ENCODE peak calls at places on chromosome 6, in nine cellular contexts. One of them, this sample, is unnamed.

GRCh38 chr6:51568771-51569170 is 518.6 kb downstream of the PKHD1 start:
- DNase-seq in effector memory CD4-positive, alpha-beta T cell: no peak
- DNase-seq in neuronal stem cell: no peak
- DNase-seq in omental fat pad: no peak
- DNase-seq in endodermal cell: no peak
- DNase-seq in bronchial epithelial cell: peak
- DNase-seq in NCI-H187: no peak
- DNase-seq in HTR-8/SVneo: no peak
- DNase-seq in H7: no peak
- DNase-seq in this sample: no peak

GRCh38 chr6:127992144-127992543 is 91.3 kb upstream of the THEMIS start:
- DNase-seq in effector memory CD4-positive, alpha-beta T cell: no peak
- DNase-seq in neuronal stem cell: no peak
- DNase-seq in omental fat pad: no peak
- DNase-seq in endodermal cell: no peak
- DNase-seq in bronchial epithelial cell: no peak
- DNase-seq in NCI-H187: no peak
- DNase-seq in HTR-8/SVneo: no peak
- DNase-seq in H7: no peak
- DNase-seq in this sample: no peak

GRCh38 chr6:166109608-166110007 is 58.0 kb downstream of the TBXT start:
- DNase-seq in effector memory CD4-positive, alpha-beta T cell: no peak
- DNase-seq in neuronal stem cell: no peak
- DNase-seq in omental fat pad: no peak
- DNase-seq in endodermal cell: no peak
- DNase-seq in bronchial epithelial cell: no peak
- DNase-seq in NCI-H187: no peak
- DNase-seq in HTR-8/SVneo: no peak
- DNase-seq in H7: no peak
- DNase-seq in this sample: no peak

GRCh38 chr6:100628180-100628579 is 163.5 kb upstream of the SIM1 start:
- DNase-seq in effector memory CD4-positive, alpha-beta T cell: no peak
- DNase-seq in neuronal stem cell: no peak
- DNase-seq in omental fat pad: no peak
- DNase-seq in endodermal cell: no peak
- DNase-seq in bronchial epithelial cell: no peak
- DNase-seq in NCI-H187: no peak
- DNase-seq in HTR-8/SVneo: no peak
- DNase-seq in H7: no peak
- DNase-seq in this sample: no peak

GRCh38 chr6:104281370-104281769 is 578.3 kb downstream of the HACE1 start:
- DNase-seq in effector memory CD4-positive, alpha-beta T cell: no peak
- DNase-seq in neuronal stem cell: no peak
- DNase-seq in omental fat pad: no peak
- DNase-seq in endodermal cell: peak
- DNase-seq in bronchial epithelial cell: no peak
- DNase-seq in NCI-H187: no peak
- DNase-seq in HTR-8/SVneo: no peak
- DNase-seq in H7: peak
- DNase-seq in this sample: no peak

GRCh38 chr6:34598725-34599124 is 42.6 kb upstream of the SPDEF start:
- DNase-seq in effector memory CD4-positive, alpha-beta T cell: no peak
- DNase-seq in neuronal stem cell: no peak
- DNase-seq in omental fat pad: no peak
- DNase-seq in endodermal cell: peak
- DNase-seq in bronchial epithelial cell: no peak
- DNase-seq in NCI-H187: no peak
- DNase-seq in HTR-8/SVneo: no peak
- DNase-seq in H7: no peak
- DNase-seq in this sample: no peak

GRCh38 chr6:41705996-41706835 is 29.2 kb downstream of the TFEB start:
- DNase-seq in effector memory CD4-positive, alpha-beta T cell: no peak
- DNase-seq in neuronal stem cell: peak
- DNase-seq in omental fat pad: peak
- DNase-seq in endodermal cell: peak
- DNase-seq in bronchial epithelial cell: no peak
- DNase-seq in NCI-H187: no peak
- DNase-seq in HTR-8/SVneo: peak
- DNase-seq in H7: peak
- DNase-seq in this sample: peak

GRCh38 chr6:163432300-163432699 is 17.8 kb downstream of the QKI start:
- DNase-seq in effector memory CD4-positive, alpha-beta T cell: no peak
- DNase-seq in neuronal stem cell: no peak
- DNase-seq in omental fat pad: no peak
- DNase-seq in endodermal cell: no peak
- DNase-seq in bronchial epithelial cell: no peak
- DNase-seq in NCI-H187: no peak
- DNase-seq in HTR-8/SVneo: no peak
- DNase-seq in H7: no peak
- DNase-seq in this sample: no peak

GRCh38 chr6:4381379-4381778 is 246.0 kb upstream of the ECI2 start:
- DNase-seq in effector memory CD4-positive, alpha-beta T cell: no peak
- DNase-seq in neuronal stem cell: no peak
- DNase-seq in omental fat pad: no peak
- DNase-seq in endodermal cell: no peak
- DNase-seq in bronchial epithelial cell: peak
- DNase-seq in NCI-H187: no peak
- DNase-seq in HTR-8/SVneo: no peak
- DNase-seq in H7: no peak
- DNase-seq in this sample: no peak

GRCh38 chr6:170473801-170474200 is 79.3 kb downstream of the PSMB1 start:
- DNase-seq in effector memory CD4-positive, alpha-beta T cell: no peak
- DNase-seq in neuronal stem cell: no peak
- DNase-seq in omental fat pad: no peak
- DNase-seq in endodermal cell: no peak
- DNase-seq in bronchial epithelial cell: no peak
- DNase-seq in NCI-H187: no peak
- DNase-seq in HTR-8/SVneo: no peak
- DNase-seq in H7: no peak
- DNase-seq in this sample: no peak

GRCh38 chr6:37547564-37548061 is 47.9 kb upstream of the CCDC167 start:
- DNase-seq in effector memory CD4-positive, alpha-beta T cell: no peak
- DNase-seq in neuronal stem cell: no peak
- DNase-seq in omental fat pad: no peak
- DNase-seq in endodermal cell: no peak
- DNase-seq in bronchial epithelial cell: peak
- DNase-seq in NCI-H187: no peak
- DNase-seq in HTR-8/SVneo: peak
- DNase-seq in H7: no peak
- DNase-seq in this sample: no peak

GRCh38 chr6:14661188-14661587 is 543.6 kb downstream of the CD83 start:
- DNase-seq in effector memory CD4-positive, alpha-beta T cell: peak
- DNase-seq in neuronal stem cell: no peak
- DNase-seq in omental fat pad: no peak
- DNase-seq in endodermal cell: no peak
- DNase-seq in bronchial epithelial cell: peak
- DNase-seq in NCI-H187: no peak
- DNase-seq in HTR-8/SVneo: no peak
- DNase-seq in H7: no peak
- DNase-seq in this sample: no peak

GRCh38 chr6:39887692-39888450 is 46.4 kb downstream of the MOCS1 start:
- DNase-seq in effector memory CD4-positive, alpha-beta T cell: no peak
- DNase-seq in neuronal stem cell: no peak
- DNase-seq in omental fat pad: peak
- DNase-seq in endodermal cell: peak
- DNase-seq in bronchial epithelial cell: peak
- DNase-seq in NCI-H187: no peak
- DNase-seq in HTR-8/SVneo: peak
- DNase-seq in H7: no peak
- DNase-seq in this sample: peak

GRCh38 chr6:10595731-10596664 is 74.8 kb downstream of the GCNT2 start:
- DNase-seq in effector memory CD4-positive, alpha-beta T cell: no peak
- DNase-seq in neuronal stem cell: no peak
- DNase-seq in omental fat pad: no peak
- DNase-seq in endodermal cell: peak
- DNase-seq in bronchial epithelial cell: peak
- DNase-seq in NCI-H187: no peak
- DNase-seq in HTR-8/SVneo: no peak
- DNase-seq in H7: no peak
- DNase-seq in this sample: no peak

GRCh38 chr6:53659458-53659857 is 6.1 kb downstream of the KLHL31 start:
- DNase-seq in effector memory CD4-positive, alpha-beta T cell: no peak
- DNase-seq in neuronal stem cell: no peak
- DNase-seq in omental fat pad: no peak
- DNase-seq in endodermal cell: no peak
- DNase-seq in bronchial epithelial cell: peak
- DNase-seq in NCI-H187: no peak
- DNase-seq in HTR-8/SVneo: no peak
- DNase-seq in H7: no peak
- DNase-seq in this sample: no peak

GRCh38 chr6:15077964-15078363 is 167.9 kb upstream of the JARID2 start:
- DNase-seq in effector memory CD4-positive, alpha-beta T cell: no peak
- DNase-seq in neuronal stem cell: peak
- DNase-seq in omental fat pad: no peak
- DNase-seq in endodermal cell: peak
- DNase-seq in bronchial epithelial cell: no peak
- DNase-seq in NCI-H187: no peak
- DNase-seq in HTR-8/SVneo: no peak
- DNase-seq in H7: peak
- DNase-seq in this sample: no peak

GRCh38 chr6:28105286-28105685 is 19.1 kb upstream of the ZSCAN16 start:
- DNase-seq in effector memory CD4-positive, alpha-beta T cell: no peak
- DNase-seq in neuronal stem cell: no peak
- DNase-seq in omental fat pad: no peak
- DNase-seq in endodermal cell: no peak
- DNase-seq in bronchial epithelial cell: peak
- DNase-seq in NCI-H187: no peak
- DNase-seq in HTR-8/SVneo: peak
- DNase-seq in H7: peak
- DNase-seq in this sample: peak

GRCh38 chr6:138692058-138692977 is 81.3 kb upstream of the CCDC28A start:
- DNase-seq in effector memory CD4-positive, alpha-beta T cell: no peak
- DNase-seq in neuronal stem cell: peak
- DNase-seq in omental fat pad: no peak
- DNase-seq in endodermal cell: peak
- DNase-seq in bronchial epithelial cell: no peak
- DNase-seq in NCI-H187: peak
- DNase-seq in HTR-8/SVneo: peak
- DNase-seq in H7: peak
- DNase-seq in this sample: peak

GRCh38 chr6:43782764-43783513 is 12.9 kb downstream of the VEGFA start:
- DNase-seq in effector memory CD4-positive, alpha-beta T cell: no peak
- DNase-seq in neuronal stem cell: no peak
- DNase-seq in omental fat pad: no peak
- DNase-seq in endodermal cell: no peak
- DNase-seq in bronchial epithelial cell: no peak
- DNase-seq in NCI-H187: no peak
- DNase-seq in HTR-8/SVneo: no peak
- DNase-seq in H7: no peak
- DNase-seq in this sample: no peak

GRCh38 chr6:17093692-17094091 is 8.2 kb upstream of the STMND1 start:
- DNase-seq in effector memory CD4-positive, alpha-beta T cell: no peak
- DNase-seq in neuronal stem cell: no peak
- DNase-seq in omental fat pad: no peak
- DNase-seq in endodermal cell: peak
- DNase-seq in bronchial epithelial cell: no peak
- DNase-seq in NCI-H187: no peak
- DNase-seq in HTR-8/SVneo: peak
- DNase-seq in H7: no peak
- DNase-seq in this sample: no peak

GRCh38 chr6:121733216-121733615 is 297.8 kb downstream of the GJA1 start:
- DNase-seq in effector memory CD4-positive, alpha-beta T cell: no peak
- DNase-seq in neuronal stem cell: no peak
- DNase-seq in omental fat pad: no peak
- DNase-seq in endodermal cell: no peak
- DNase-seq in bronchial epithelial cell: no peak
- DNase-seq in NCI-H187: no peak
- DNase-seq in HTR-8/SVneo: no peak
- DNase-seq in H7: no peak
- DNase-seq in this sample: no peak

GRCh38 chr6:167005350-167006159 is 6.4 kb downstream of the CEP43 start:
- DNase-seq in effector memory CD4-positive, alpha-beta T cell: no peak
- DNase-seq in neuronal stem cell: no peak
- DNase-seq in omental fat pad: peak
- DNase-seq in endodermal cell: no peak
- DNase-seq in bronchial epithelial cell: no peak
- DNase-seq in NCI-H187: no peak
- DNase-seq in HTR-8/SVneo: no peak
- DNase-seq in H7: no peak
- DNase-seq in this sample: no peak

GRCh38 chr6:14612016-14612415 is 494.4 kb downstream of the CD83 start:
- DNase-seq in effector memory CD4-positive, alpha-beta T cell: no peak
- DNase-seq in neuronal stem cell: no peak
- DNase-seq in omental fat pad: no peak
- DNase-seq in endodermal cell: no peak
- DNase-seq in bronchial epithelial cell: peak
- DNase-seq in NCI-H187: no peak
- DNase-seq in HTR-8/SVneo: peak
- DNase-seq in H7: no peak
- DNase-seq in this sample: no peak

GRCh38 chr6:33710296-33711121 is 991 bp downstream of the UQCC2 start:
- DNase-seq in effector memory CD4-positive, alpha-beta T cell: no peak
- DNase-seq in neuronal stem cell: no peak
- DNase-seq in omental fat pad: no peak
- DNase-seq in endodermal cell: no peak
- DNase-seq in bronchial epithelial cell: no peak
- DNase-seq in NCI-H187: no peak
- DNase-seq in HTR-8/SVneo: no peak
- DNase-seq in H7: peak
- DNase-seq in this sample: no peak

This sample was measured in HuH-7.5.